ENCODE peak calls at places on chromosomes 11 and 22, in seven cellular contexts. X, S, N, Q, K, I and H are unnamed samples.
A peak's percentile ranks its signal among the peaks of the same experiment; 100 is the strongest.

GRCh38 chr11:69697861-69698260 is 6.0 kb downstream of the FGF19 start:
- DNase-seq in X (no peak), S (no peak), N (no peak), Q (no peak), K (no peak), I (no peak), H (no peak)

GRCh38 chr11:130022799-130023198 is 20.2 kb upstream of the PRDM10 start:
- DNase-seq in X (no peak), S (no peak), N (no peak), Q (peak; percentile 75), K (no peak), I (no peak), H (no peak)

GRCh38 chr11:33716236-33716635 is 15.6 kb upstream of the C11orf91 start:
- DNase-seq in X (no peak), S (no peak), N (no peak), Q (peak; percentile 28), K (no peak), I (peak; percentile 63), H (no peak)

GRCh38 chr22:31631381-31631780 is 30.6 kb downstream of the PISD start:
- DNase-seq in X (no peak), S (no peak), N (no peak), Q (no peak), K (no peak), I (no peak), H (no peak)

GRCh38 chr22:49933236-49933921 is 14.9 kb downstream of the CRELD2 start:
- DNase-seq in X (no peak), S (no peak), N (no peak), Q (no peak), K (no peak), I (no peak), H (no peak)

GRCh38 chr11:64969209-64969608 is 2.7 kb downstream of the MAJIN start:
- DNase-seq in X (no peak), S (no peak), N (no peak), Q (peak; percentile 67), K (no peak), I (peak; percentile 24), H (peak; percentile 29)

GRCh38 chr22:27804683-27805297 is 3.2 kb upstream of the MN1 start:
- DNase-seq in X (peak; percentile 14), S (peak; percentile 14), N (peak; percentile 82), Q (peak; percentile 53), K (peak; percentile 31), I (peak; percentile 77), H (peak; percentile 63)

GRCh38 chr11:117840881-117841581 is 16.5 kb upstream of the FXYD2 start:
- DNase-seq in X (no peak), S (no peak), N (no peak), Q (no peak), K (no peak), I (no peak), H (no peak)

GRCh38 chr22:24076091-24076867 is 65.2 kb downstream of the CABIN1 start:
- DNase-seq in X (no peak), S (no peak), N (no peak), Q (no peak), K (no peak), I (no peak), H (no peak)